ENCODE peak calls at places on chromosomes 5 and 9, in eight cellular contexts. One of them, this sample, is unnamed.

GRCh38 chr9:134050726-134051125 is 17.1 kb downstream of the BRD3 start:
- DNase-seq in lung: no peak
- DNase-seq in A549: no peak
- DNase-seq in epithelial cell of esophagus: no peak
- DNase-seq in kidney tubule cell: no peak
- DNase-seq in GM13977: no peak
- DNase-seq in fibroblast of lung: no peak
- DNase-seq in NCI-H446: no peak
- DNase-seq in this sample: no peak

GRCh38 chr5:140108093-140109049 is 5.5 kb upstream of the PURA start:
- DNase-seq in epithelial cell of esophagus: peak; percentile 29
- DNase-seq in lung: no peak
- DNase-seq in NCI-H446: no peak
- DNase-seq in fibroblast of lung: no peak
- DNase-seq in GM13977: peak; percentile 45
- DNase-seq in kidney tubule cell: peak; percentile 34
- DNase-seq in A549: no peak
- DNase-seq in this sample: peak; percentile 50

GRCh38 chr5:171570244-171570819 is 150.9 kb downstream of the FGF18 start:
- DNase-seq in fibroblast of lung: peak; percentile 59
- DNase-seq in A549: no peak
- DNase-seq in lung: no peak
- DNase-seq in GM13977: no peak
- DNase-seq in NCI-H446: no peak
- DNase-seq in kidney tubule cell: no peak
- DNase-seq in epithelial cell of esophagus: no peak
- DNase-seq in this sample: no peak

GRCh38 chr5:76813982-76814562 is 4.8 kb upstream of the F2RL1 start:
- DNase-seq in NCI-H446: no peak
- DNase-seq in A549: peak; percentile 92
- DNase-seq in kidney tubule cell: peak; percentile 96
- DNase-seq in lung: no peak
- DNase-seq in GM13977: no peak
- DNase-seq in fibroblast of lung: peak; percentile 53
- DNase-seq in epithelial cell of esophagus: peak; percentile 94
- DNase-seq in this sample: peak; percentile 94

GRCh38 chr9:96884443-96884842 is 30.1 kb upstream of the ZNF782 start:
- DNase-seq in NCI-H446: no peak
- DNase-seq in GM13977: no peak
- DNase-seq in lung: no peak
- DNase-seq in fibroblast of lung: peak; percentile 44
- DNase-seq in epithelial cell of esophagus: peak; percentile 93
- DNase-seq in kidney tubule cell: peak; percentile 99
- DNase-seq in A549: peak; percentile 45
- DNase-seq in this sample: peak; percentile 73

GRCh38 chr9:78131969-78132687 is 100.5 kb upstream of the GNAQ start:
- DNase-seq in lung: no peak
- DNase-seq in fibroblast of lung: no peak
- DNase-seq in epithelial cell of esophagus: peak; percentile 67
- DNase-seq in kidney tubule cell: peak; percentile 35
- DNase-seq in NCI-H446: no peak
- DNase-seq in GM13977: no peak
- DNase-seq in A549: no peak
- DNase-seq in this sample: peak; percentile 41

GRCh38 chr5:35247645-35248034 is 17.4 kb upstream of the PRLR start:
- DNase-seq in fibroblast of lung: no peak
- DNase-seq in lung: no peak
- DNase-seq in kidney tubule cell: peak; percentile 67
- DNase-seq in NCI-H446: peak; percentile 99
- DNase-seq in GM13977: no peak
- DNase-seq in A549: no peak
- DNase-seq in epithelial cell of esophagus: peak; percentile 32
- DNase-seq in this sample: peak; percentile 24

GRCh38 chr9:124849801-124850200 is 3.5 kb upstream of the WDR38 start:
- DNase-seq in kidney tubule cell: peak; percentile 35
- DNase-seq in A549: peak; percentile 77
- DNase-seq in fibroblast of lung: peak; percentile 79
- DNase-seq in GM13977: no peak
- DNase-seq in epithelial cell of esophagus: no peak
- DNase-seq in lung: no peak
- DNase-seq in NCI-H446: no peak
- DNase-seq in this sample: peak; percentile 39

GRCh38 chr5:39714036-39714698 is 289.4 kb upstream of the DAB2 start:
- DNase-seq in lung: no peak
- DNase-seq in kidney tubule cell: peak; percentile 66
- DNase-seq in NCI-H446: peak; percentile 29
- DNase-seq in fibroblast of lung: peak; percentile 81
- DNase-seq in A549: peak; percentile 81
- DNase-seq in GM13977: peak; percentile 28
- DNase-seq in epithelial cell of esophagus: peak; percentile 81
- DNase-seq in this sample: peak; percentile 70

GRCh38 chr9:74496819-74497749 is at the start of gene RORB:
- DNase-seq in NCI-H446: no peak
- DNase-seq in epithelial cell of esophagus: peak; percentile 26
- DNase-seq in A549: peak; percentile 18
- DNase-seq in fibroblast of lung: peak; percentile 38
- DNase-seq in lung: no peak
- DNase-seq in GM13977: peak; percentile 79
- DNase-seq in kidney tubule cell: peak; percentile 29
- DNase-seq in this sample: peak; percentile 37

GRCh38 chr5:137833463-137833862 is 34.2 kb upstream of the MYOT start:
- DNase-seq in epithelial cell of esophagus: peak; percentile 95
- DNase-seq in kidney tubule cell: peak; percentile 92
- DNase-seq in A549: peak; percentile 95
- DNase-seq in GM13977: no peak
- DNase-seq in NCI-H446: no peak
- DNase-seq in lung: no peak
- DNase-seq in fibroblast of lung: peak; percentile 56
- DNase-seq in this sample: peak; percentile 70

GRCh38 chr5:125293223-125293622 is 546.8 kb upstream of the ZNF608 start:
- DNase-seq in GM13977: no peak
- DNase-seq in A549: no peak
- DNase-seq in epithelial cell of esophagus: no peak
- DNase-seq in NCI-H446: no peak
- DNase-seq in kidney tubule cell: no peak
- DNase-seq in fibroblast of lung: no peak
- DNase-seq in lung: no peak
- DNase-seq in this sample: no peak

This sample was measured in GM23248.